ENCODE peak calls at places on chromosomes 13 and 19, in five cellular contexts. D is fibroblast of pulmonary artery, E is A549, Z is cardiac muscle cell, F is thoracic aorta. W is an unnamed sample.

GRCh38 chr19:33702606-33703437 is 81.1 kb downstream of the CHST8 start:
- DNase-seq in D (no peak), E (no peak), Z (no peak), F (no peak), W (no peak)

GRCh38 chr19:55383789-55384575 is at the start of gene TMEM238:
- DNase-seq in D (peak; percentile 73), E (peak; percentile 72), Z (peak; percentile 75), F (no peak), W (peak; percentile 62)

GRCh38 chr13:94033830-94034642 is 445.4 kb downstream of the DCT start:
- DNase-seq in D (no peak), E (no peak), Z (no peak), F (no peak), W (no peak)

GRCh38 chr19:1241417-1242095 is at the start of gene ATP5F1D:
- DNase-seq in D (peak; percentile 97), E (peak; percentile 83), Z (peak; percentile 97), F (no peak), W (peak; percentile 93)

GRCh38 chr19:13861392-13861713 is 15.6 kb upstream of the NANOS3 start:
- DNase-seq in D (no peak), E (no peak), Z (peak; percentile 27), F (no peak), W (peak; percentile 60)

GRCh38 chr19:34991542-34992333 is 8.4 kb upstream of the GRAMD1A start:
- DNase-seq in D (no peak), E (no peak), Z (no peak), F (no peak), W (no peak)

GRCh38 chr13:101289764-101290163 is 126.5 kb downstream of the NALCN start:
- DNase-seq in D (peak; percentile 28), E (no peak), Z (peak; percentile 26), F (no peak), W (peak; percentile 50)

GRCh38 chr19:7534531-7534980 is 961 bp upstream of the PNPLA6 start:
- DNase-seq in D (peak; percentile 76), E (peak; percentile 80), Z (peak; percentile 75), F (peak; percentile 70), W (peak; percentile 81)

GRCh38 chr13:48402325-48402962 is 10.5 kb downstream of the LPAR6 start:
- DNase-seq in D (no peak), E (no peak), Z (no peak), F (no peak), W (no peak)

GRCh38 chr13:71879129-71879535 is 12.1 kb upstream of the DACH1 start:
- DNase-seq in D (peak; percentile 69), E (no peak), Z (peak; percentile 63), F (no peak), W (no peak)

GRCh38 chr19:30061557-30062330 is 119.7 kb downstream of the URI1 start:
- DNase-seq in D (no peak), E (no peak), Z (no peak), F (no peak), W (no peak)

GRCh38 chr19:8367327-8368001 is 3.5 kb downstream of the ANGPTL4 start:
- DNase-seq in D (peak; percentile 99), E (no peak), Z (peak; percentile 100), F (peak; percentile 71), W (peak; percentile 98)

GRCh38 chr19:31770220-31770619 is 421.0 kb upstream of the TSHZ3 start:
- DNase-seq in D (no peak), E (no peak), Z (no peak), F (no peak), W (no peak)

GRCh38 chr19:10517760-10518443 is 655 bp upstream of the S1PR5 start:
- DNase-seq in D (peak; percentile 18), E (peak; percentile 62), Z (peak; percentile 27), F (no peak), W (peak; percentile 25)

GRCh38 chr19:10516064-10516385 is 1.2 kb downstream of the S1PR5 start:
- DNase-seq in D (no peak), E (no peak), Z (no peak), F (no peak), W (no peak)

GRCh38 chr19:10517361-10517759 is at the start of gene S1PR5:
- DNase-seq in D (no peak), E (peak; percentile 35), Z (no peak), F (no peak), W (no peak)

GRCh38 chr19:10518444-10519361 is 1.5 kb upstream of the S1PR5 start:
- DNase-seq in D (no peak), E (no peak), Z (no peak), F (no peak), W (no peak)

GRCh38 chr19:10516671-10517286 is 468 bp downstream of the S1PR5 start:
- DNase-seq in D (no peak), E (no peak), Z (no peak), F (no peak), W (peak; percentile 21)
- H3K4me3 ChIP-seq in D (peak overlapping the region; percentile 38), E (peak overlapping the region; percentile 92), Z (peak overlapping the region; percentile 25), F (peak overlapping the region; percentile 69), W (peak overlapping the region; percentile 44)

DNA sequence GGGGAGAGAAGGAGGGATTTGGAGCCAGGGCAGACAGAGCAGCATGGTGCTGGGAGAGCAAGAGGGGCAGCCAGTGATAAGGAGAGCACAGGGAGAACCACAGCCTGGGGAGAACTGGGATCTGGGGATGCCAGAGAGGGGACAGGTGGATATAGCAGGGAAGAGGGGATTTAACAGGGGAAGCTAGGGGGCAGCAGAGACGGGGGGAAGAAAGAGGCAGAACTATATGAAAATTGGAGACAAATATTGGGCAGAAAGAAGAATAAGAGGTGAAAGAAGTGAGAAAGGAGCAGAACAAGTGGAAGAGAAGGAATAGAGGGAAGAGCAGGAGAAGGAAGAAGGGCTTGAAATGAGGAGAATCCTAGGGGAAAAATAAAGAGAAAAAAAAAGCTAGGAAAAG is 6.5 kb upstream of the ZNF528 start:
- DNase-seq in D (no peak), E (no peak), Z (no peak), F (no peak), W (no peak)
- TF ChIP-seq CTCF in D (no peak), E (no peak), Z (no peak), F (no peak), W (no peak)

GRCh38 chr19:39708594-39708993 is 4.3 kb downstream of the LGALS14 start:
- DNase-seq in D (no peak), E (no peak), Z (no peak), F (no peak), W (no peak)

GRCh38 chr19:39705578-39706188 is 1.4 kb downstream of the LGALS14 start:
- DNase-seq in D (peak; percentile 23), E (no peak), Z (peak; percentile 8), F (no peak), W (no peak)

GRCh38 chr19:39701291-39701690 is 3.0 kb upstream of the LGALS14 start:
- DNase-seq in D (no peak), E (no peak), Z (no peak), F (no peak), W (no peak)

GRCh38 chr19:39709026-39709872 is 5.0 kb downstream of the LGALS14 start:
- DNase-seq in D (no peak), E (no peak), Z (no peak), F (no peak), W (no peak)

DNA sequence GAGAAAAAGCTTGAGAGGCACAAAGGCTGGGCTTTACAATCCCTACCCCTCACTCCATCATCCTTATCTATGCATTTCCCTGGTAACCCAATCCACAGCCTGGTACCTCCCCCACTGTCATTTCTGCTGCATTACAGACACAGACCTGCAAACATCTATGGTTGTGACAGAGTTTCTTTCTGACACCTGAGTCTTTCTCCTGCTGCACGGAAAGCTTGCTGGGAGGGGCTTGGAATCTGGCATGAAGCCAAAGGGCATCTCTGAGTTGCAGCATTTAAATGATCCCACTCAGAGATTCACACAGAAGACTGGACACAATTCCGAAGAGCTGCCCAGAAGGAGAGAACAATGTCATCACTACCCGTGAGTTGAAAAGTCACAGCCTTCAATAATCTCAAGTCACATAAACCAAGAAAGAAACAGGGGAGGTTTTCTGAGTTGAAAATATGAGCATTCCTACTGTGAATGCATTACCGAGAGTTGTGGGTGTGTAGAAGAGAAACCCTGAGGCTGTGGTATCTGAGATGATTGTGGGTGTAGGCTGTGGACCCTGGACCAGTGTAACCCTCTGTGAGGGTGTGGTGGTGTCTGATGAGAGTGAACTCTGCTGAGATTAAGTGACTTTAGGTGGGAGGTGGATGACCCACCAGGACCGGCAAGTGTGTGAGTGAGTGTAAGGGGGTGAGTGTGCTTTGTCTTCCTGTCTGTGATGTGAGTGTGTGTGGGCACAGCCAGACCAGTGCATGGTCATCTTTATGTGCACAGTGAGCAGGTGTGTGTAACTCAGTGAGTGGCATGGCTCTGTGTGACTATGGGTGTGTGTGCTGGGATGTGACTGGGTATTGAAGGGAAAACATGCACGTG is at the start of gene LGALS14:
- DNase-seq in D (no peak), E (no peak), Z (no peak), F (no peak), W (no peak)
- H3K4me3 ChIP-seq in D (no peak within 1 kb of the TSS), E (no peak within 1 kb of the TSS), Z (no peak within 1 kb of the TSS), F (no peak within 1 kb of the TSS), W (no peak within 1 kb of the TSS)

DNA sequence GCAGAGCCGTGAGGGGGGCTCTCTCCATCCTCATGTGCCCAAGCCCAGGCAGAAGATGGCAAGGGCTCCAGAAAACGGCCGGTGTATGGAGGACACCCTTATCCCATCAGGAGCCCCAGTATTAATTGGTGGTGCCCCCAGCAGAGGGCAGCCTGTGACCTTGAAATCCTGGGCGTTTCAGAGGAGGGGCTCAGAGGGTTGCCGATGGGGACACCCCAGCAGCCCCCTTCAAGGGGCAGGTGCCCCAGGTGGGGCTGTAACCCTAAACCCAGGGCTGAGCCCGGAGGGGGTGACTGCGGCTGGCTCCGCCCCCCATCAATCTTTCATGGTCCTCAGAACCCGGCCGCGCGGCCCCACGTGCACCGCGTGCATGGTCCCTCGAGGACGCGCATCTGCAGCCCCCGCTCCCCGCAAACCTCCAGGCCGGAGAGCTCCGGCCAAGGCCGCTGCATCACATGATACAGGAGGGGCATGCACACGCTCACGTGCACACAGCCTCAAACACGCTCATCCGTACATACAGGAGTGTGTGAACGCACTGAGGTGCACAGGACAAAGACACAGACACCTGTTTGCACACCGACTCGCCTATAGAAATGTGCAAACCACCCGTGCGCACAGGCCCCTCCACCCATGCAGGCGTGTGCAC is 959 bp downstream of the RAB3A start:
- DNase-seq in D (no peak), E (no peak), Z (peak; percentile 29), F (no peak), W (no peak)
- TF ChIP-seq CTCF in D (peak; percentile 21), E (peak; percentile 27), Z (peak; percentile 23), F (no peak), W (peak; percentile 28)

GRCh38 chr19:48442116-48443035 is 3.4 kb upstream of the GRWD1 start:
- DNase-seq in D (no peak), E (no peak), Z (no peak), F (no peak), W (no peak)

GRCh38 chr19:48444933-48445194 is 919 bp upstream of the GRWD1 start:
- DNase-seq in D (no peak), E (no peak), Z (peak; percentile 10), F (no peak), W (no peak)

GRCh38 chr19:48444129-48444932 is 1.5 kb upstream of the GRWD1 start:
- DNase-seq in D (no peak), E (no peak), Z (no peak), F (no peak), W (no peak)

GRCh38 chr19:48443731-48444128 is 2.1 kb upstream of the GRWD1 start:
- DNase-seq in D (no peak), E (no peak), Z (no peak), F (no peak), W (no peak)

GRCh38 chr19:48443262-48443661 is 2.5 kb upstream of the GRWD1 start:
- DNase-seq in D (no peak), E (no peak), Z (no peak), F (no peak), W (no peak)
- H3K4me3 ChIP-seq in D (no peak overlapping the region), E (no peak overlapping the region), Z (no peak overlapping the region), F (peak overlapping the region; percentile 67), W (no peak overlapping the region)

GRCh38 chr19:39307822-39308530 is 11.8 kb downstream of the IFNL1 start:
- DNase-seq in D (no peak), E (no peak), Z (no peak), F (no peak), W (no peak)
- TF ChIP-seq CTCF in D (no peak), E (no peak), Z (no peak), F (no peak), W (no peak)

GRCh38 chr13:35471466-35472307 is 4.8 kb downstream of the MAB21L1 start:
- DNase-seq in D (peak; percentile 14), E (no peak), Z (peak; percentile 17), F (no peak), W (peak; percentile 29)
- H3K4me3 ChIP-seq in D (no peak overlapping the region), E (no peak overlapping the region), Z (peak overlapping the region; percentile 28), F (peak overlapping the region; percentile 69), W (peak overlapping the region; percentile 87)

W was measured in AG10803.